ENCODE peak calls at places on chromosome 3, in seven cellular contexts. S, N, Q, W, B, Y and E are unnamed samples.

GRCh38 chr3:180246688-180247195 is 210.0 kb upstream of the PEX5L start:
- DNase-seq in S (no peak), N (no peak), Q (no peak), W (no peak), B (no peak), Y (no peak), E (no peak)

GRCh38 chr3:38843898-38844297 is 27.9 kb upstream of the SCN10A start:
- DNase-seq in S (peak; percentile 58), N (no peak), Q (no peak), W (no peak), B (peak; percentile 68), Y (no peak), E (peak; percentile 40)

GRCh38 chr3:73512095-73512494 is 112.6 kb downstream of the PDZRN3 start:
- DNase-seq in S (no peak), N (no peak), Q (peak; percentile 76), W (no peak), B (peak; percentile 20), Y (no peak), E (no peak)

GRCh38 chr3:11385908-11386307 is 113.7 kb downstream of the ATG7 start:
- DNase-seq in S (no peak), N (no peak), Q (no peak), W (no peak), B (peak; percentile 73), Y (no peak), E (no peak)

GRCh38 chr3:163347944-163348343 is 1730.4 kb downstream of the SI start:
- DNase-seq in S (no peak), N (no peak), Q (no peak), W (no peak), B (no peak), Y (no peak), E (no peak)

GRCh38 chr3:42900226-42900625 is 5.7 kb upstream of the ZNF662 start:
- DNase-seq in S (peak; percentile 5), N (no peak), Q (no peak), W (no peak), B (no peak), Y (no peak), E (no peak)

GRCh38 chr3:117788086-117788485 is 1078.5 kb downstream of the TUSC7 start:
- DNase-seq in S (no peak), N (peak; percentile 24), Q (peak; percentile 66), W (no peak), B (peak; percentile 90), Y (no peak), E (peak; percentile 89)

GRCh38 chr3:155739154-155739553 is 5.7 kb downstream of the PLCH1 start:
- DNase-seq in S (no peak), N (no peak), Q (no peak), W (no peak), B (no peak), Y (no peak), E (peak; percentile 66)

GRCh38 chr3:101020616-101021015 is 27.4 kb upstream of the ABI3BP start:
- DNase-seq in S (no peak), N (no peak), Q (no peak), W (no peak), B (peak; percentile 23), Y (no peak), E (no peak)

GRCh38 chr3:48409291-48410201 is 20.3 kb downstream of the PLXNB1 start:
- DNase-seq in S (no peak), N (no peak), Q (no peak), W (peak; percentile 66), B (no peak), Y (peak; percentile 41), E (no peak)

GRCh38 chr3:155745795-155746550 is 1.1 kb upstream of the PLCH1 start:
- DNase-seq in S (peak; percentile 48), N (peak; percentile 28), Q (peak; percentile 62), W (no peak), B (peak; percentile 48), Y (no peak), E (peak; percentile 35)

GRCh38 chr3:21216598-21216997 is 534.4 kb downstream of the ZNF385D start:
- DNase-seq in S (no peak), N (no peak), Q (no peak), W (no peak), B (peak; percentile 5), Y (no peak), E (no peak)

GRCh38 chr3:42169579-42169978 is 78.4 kb downstream of the TRAK1 start:
- DNase-seq in S (no peak), N (no peak), Q (no peak), W (no peak), B (no peak), Y (no peak), E (no peak)

GRCh38 chr3:175383366-175383765 is 524.2 kb downstream of the NAALADL2 start:
- DNase-seq in S (no peak), N (no peak), Q (no peak), W (no peak), B (no peak), Y (no peak), E (no peak)

GRCh38 chr3:194910414-194910979 is 224.8 kb downstream of the FAM43A start:
- DNase-seq in S (no peak), N (no peak), Q (no peak), W (no peak), B (no peak), Y (no peak), E (no peak)

GRCh38 chr3:27721717-27722564 is at the start of gene EOMES:
- DNase-seq in S (peak; percentile 60), N (peak; percentile 56), Q (peak; percentile 2), W (peak; percentile 83), B (peak; percentile 58), Y (no peak), E (peak; percentile 27)

GRCh38 chr3:112338727-112339056 is 5.7 kb downstream of the CD200 start:
- DNase-seq in S (no peak), N (no peak), Q (no peak), W (no peak), B (no peak), Y (no peak), E (no peak)

GRCh38 chr3:49493901-49494300 is 23.8 kb downstream of the DAG1 start:
- DNase-seq in S (no peak), N (no peak), Q (no peak), W (no peak), B (no peak), Y (no peak), E (no peak)

GRCh38 chr3:175146258-175146657 is 287.1 kb downstream of the NAALADL2 start:
- DNase-seq in S (no peak), N (no peak), Q (peak; percentile 14), W (no peak), B (peak; percentile 41), Y (no peak), E (no peak)

GRCh38 chr3:157159037-157159761 is 748 bp downstream of the CCNL1 start:
- DNase-seq in S (peak; percentile 81), N (peak; percentile 73), Q (peak; percentile 45), W (peak; percentile 92), B (peak; percentile 59), Y (peak; percentile 85), E (peak; percentile 52)

GRCh38 chr3:127475975-127476374 is 114.6 kb downstream of the TPRA1 start:
- DNase-seq in S (no peak), N (no peak), Q (no peak), W (no peak), B (no peak), Y (no peak), E (no peak)

GRCh38 chr3:196754215-196754937 is 14.7 kb downstream of the PAK2 start:
- DNase-seq in S (no peak), N (no peak), Q (no peak), W (no peak), B (peak; percentile 29), Y (no peak), E (no peak)

GRCh38 chr3:194985031-194985578 is 285.9 kb downstream of the XXYLT1 start:
- DNase-seq in S (peak; percentile 66), N (peak; percentile 53), Q (peak; percentile 66), W (peak; percentile 93), B (peak; percentile 31), Y (peak; percentile 77), E (no peak)

GRCh38 chr3:5053021-5053831 is 68.9 kb upstream of the ARL8B start:
- DNase-seq in S (no peak), N (no peak), Q (no peak), W (peak; percentile 84), B (peak; percentile 80), Y (no peak), E (no peak)

GRCh38 chr3:188900421-188900941 is 271.3 kb upstream of the TPRG1 start:
- DNase-seq in S (no peak), N (no peak), Q (no peak), W (no peak), B (peak; percentile 94), Y (no peak), E (peak; percentile 34)

GRCh38 chr3:28595364-28595763 is 246.7 kb upstream of the AZI2 start:
- DNase-seq in S (no peak), N (no peak), Q (no peak), W (no peak), B (no peak), Y (no peak), E (no peak)

GRCh38 chr3:189142527-189142926 is 29.2 kb upstream of the TPRG1 start:
- DNase-seq in S (no peak), N (no peak), Q (no peak), W (no peak), B (no peak), Y (no peak), E (no peak)

GRCh38 chr3:194632983-194633348 is 253 bp downstream of the TMEM44 start:
- DNase-seq in S (no peak), N (no peak), Q (peak; percentile 50), W (peak; percentile 81), B (no peak), Y (no peak), E (no peak)

GRCh38 chr3:130950641-130951040 is 56.8 kb downstream of the ATP2C1 start:
- DNase-seq in S (no peak), N (no peak), Q (no peak), W (no peak), B (peak; percentile 65), Y (no peak), E (no peak)

GRCh38 chr3:44894485-44894884 is 20.1 kb downstream of the TGM4 start:
- DNase-seq in S (no peak), N (no peak), Q (no peak), W (no peak), B (no peak), Y (no peak), E (no peak)

GRCh38 chr3:78022232-78022631 is 982.3 kb downstream of the ROBO2 start:
- DNase-seq in S (no peak), N (no peak), Q (no peak), W (no peak), B (no peak), Y (no peak), E (no peak)

GRCh38 chr3:123300572-123300971 is 98.8 kb downstream of the SEC22A start:
- DNase-seq in S (no peak), N (no peak), Q (no peak), W (peak; percentile 40), B (no peak), Y (no peak), E (no peak)

GRCh38 chr3:119690043-119690656 is 12.7 kb upstream of the CFAP91 start:
- DNase-seq in S (peak; percentile 36), N (no peak), Q (no peak), W (no peak), B (peak; percentile 46), Y (no peak), E (peak; percentile 36)

GRCh38 chr3:13706886-13707285 is 158.0 kb downstream of the FBLN2 start:
- DNase-seq in S (no peak), N (no peak), Q (no peak), W (peak; percentile 22), B (no peak), Y (no peak), E (no peak)

GRCh38 chr3:52052831-52053306 is 3.5 kb downstream of the DUSP7 start:
- DNase-seq in S (peak; percentile 63), N (peak; percentile 35), Q (no peak), W (peak; percentile 96), B (peak; percentile 74), Y (peak; percentile 69), E (peak; percentile 76)

GRCh38 chr3:134347516-134347915 is 26.7 kb downstream of the AMOTL2 start:
- DNase-seq in S (no peak), N (peak; percentile 54), Q (no peak), W (peak; percentile 16), B (no peak), Y (no peak), E (no peak)

GRCh38 chr3:105752791-105753415 is 115.9 kb downstream of the CBLB start:
- DNase-seq in S (no peak), N (no peak), Q (no peak), W (no peak), B (peak; percentile 40), Y (no peak), E (no peak)

GRCh38 chr3:127045435-127046045 is 62.6 kb downstream of the PLXNA1 start:
- DNase-seq in S (no peak), N (no peak), Q (no peak), W (no peak), B (no peak), Y (no peak), E (no peak)